ENCODE peak calls at places on chromosomes 5 and 9, in nine cellular contexts. B is ovary, T is GM23338, Y is mesendoderm, Z is stomach, R is fibroblast of lung, C is mammary epithelial cell, J is neural progenitor cell, L is thoracic aorta. X is an unnamed sample. For H3K27me3 and H3K4me1, the result is how much of the 10 kb centered on the place peaks cover.

GRCh38 chr5:107011530-107012115 is 659.1 kb downstream of the EFNA5 start:
- DNase-seq in B (no peak), T (no peak), Y (no peak), Z (no peak), R (peak), C (no peak), J (peak), L (no peak), X (no peak)

GRCh38 chr9:97319380-97319779 is 11.9 kb downstream of the CCDC180 start:
- DNase-seq in B (no peak), T (no peak), Y (no peak), Z (no peak), R (no peak), C (no peak), J (no peak), L (no peak), X (no peak)

GRCh38 chr5:59673438-59674058 is 220.0 kb downstream of the PDE4D start:
- DNase-seq in B (no peak), T (peak), Y (peak), Z (no peak), R (peak), C (peak), J (peak), L (no peak), X (peak)

GRCh38 chr9:113011911-113012381 is at the start of gene ZNF883:
- DNase-seq in B (peak), T (peak), Y (peak), Z (peak), R (peak), C (peak), J (peak), L (no peak), X (peak)

GRCh38 chr9:79709945-79710674 is 138.3 kb downstream of the TLE4 start:
- DNase-seq in B (no peak), T (peak), Y (no peak), Z (no peak), R (no peak), C (no peak), J (no peak), L (no peak), X (no peak)

GRCh38 chr5:129379406-129379805 is 80.7 kb upstream of the ADAMTS19 start:
- DNase-seq in B (no peak), T (no peak), Y (peak), Z (no peak), R (peak), C (peak), J (no peak), L (no peak), X (no peak)

GRCh38 chr5:164002653-164003052 is 497.2 kb downstream of the MAT2B start:
- DNase-seq in B (no peak), T (no peak), Y (no peak), Z (no peak), R (peak), C (peak), J (no peak), L (no peak), X (peak)

GRCh38 chr9:109590945-109591344 is 92.8 kb upstream of the PTPN3 start:
- DNase-seq in B (no peak), T (no peak), Y (no peak), Z (peak), R (peak), C (no peak), J (no peak), L (peak), X (no peak)

GRCh38 chr9:89441655-89441970 is 56.3 kb downstream of the SEMA4D start:
- DNase-seq in B (no peak), T (no peak), Y (no peak), Z (no peak), R (no peak), C (no peak), J (no peak), L (no peak), X (no peak)

GRCh38 chr5:36854402-36855140 is 22.0 kb upstream of the NIPBL start:
- DNase-seq in B (peak), T (peak), Y (peak), Z (no peak), R (no peak), C (no peak), J (peak), L (no peak), X (no peak)

GRCh38 chr5:103117471-103117991 is 2.4 kb downstream of the GIN1 start:
- DNase-seq in B (no peak), T (no peak), Y (no peak), Z (no peak), R (peak), C (no peak), J (no peak), L (no peak), X (no peak)

GRCh38 chr5:140041099-140041491 is 2.0 kb downstream of the NRG2 start:
- DNase-seq in B (no peak), T (no peak), Y (no peak), Z (no peak), R (no peak), C (no peak), J (no peak), L (no peak), X (no peak)

GRCh38 chr9:137298983-137299521 is 3.0 kb downstream of the NRARP start:
- DNase-seq in B (peak), T (peak), Y (no peak), Z (no peak), R (no peak), C (no peak), J (peak), L (no peak), X (no peak)

GRCh38 chr9:137299938-137300337 is 2.1 kb downstream of the NRARP start:
- DNase-seq in B (no peak), T (peak), Y (no peak), Z (no peak), R (no peak), C (no peak), J (peak), L (no peak), X (no peak)

GRCh38 chr9:137297060-137297664 is 4.9 kb downstream of the NRARP start:
- DNase-seq in B (peak), T (no peak), Y (no peak), Z (no peak), R (no peak), C (no peak), J (no peak), L (no peak), X (no peak)

GRCh38 chr9:137297966-137298365 is 4.1 kb downstream of the NRARP start:
- DNase-seq in B (no peak), T (no peak), Y (no peak), Z (no peak), R (no peak), C (no peak), J (no peak), L (no peak), X (no peak)

DNA sequence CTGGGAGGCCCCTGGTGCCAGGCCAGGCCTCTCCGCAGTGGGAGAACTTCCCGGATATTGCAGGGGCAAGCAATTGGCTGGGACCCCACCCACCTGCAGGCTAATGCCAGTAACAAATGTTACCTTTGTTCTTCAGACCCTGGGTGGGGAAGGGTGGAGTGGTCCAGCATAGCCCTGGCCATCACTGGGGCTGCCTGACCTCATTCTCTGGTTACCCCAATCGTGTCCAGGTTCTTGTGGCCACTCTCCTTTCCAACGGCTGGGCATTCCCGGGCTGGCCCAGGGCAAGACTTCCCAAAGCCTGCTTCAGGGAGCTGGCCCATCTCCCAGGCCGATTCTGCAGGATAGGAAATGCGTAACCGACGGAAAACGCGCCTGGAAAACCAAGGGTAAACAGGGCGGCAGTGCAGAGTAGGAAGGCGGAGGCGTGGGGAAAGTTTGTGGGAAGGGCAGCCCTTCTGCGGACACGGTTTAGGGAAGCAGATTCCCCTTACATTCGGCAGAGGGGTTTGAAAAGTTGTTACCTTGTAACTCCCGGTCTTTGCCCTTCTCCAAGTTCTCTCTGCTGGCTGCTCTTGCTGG is 3.6 kb downstream of the NRARP start:
- DNase-seq in B (peak), T (no peak), Y (no peak), Z (peak), R (peak), C (no peak), J (peak), L (no peak), X (no peak)
- H3K27ac ChIP-seq in B (no peak), T (peak), Y (no peak), Z (peak), R (no peak), C (no peak), J (no peak), L (no peak), X (no peak)

GRCh38 chr9:78407636-78408312 is 110.8 kb downstream of the PSAT1 start:
- DNase-seq in B (no peak), T (no peak), Y (no peak), Z (no peak), R (no peak), C (no peak), J (no peak), L (no peak), X (no peak)
- H3K27me3 ChIP-seq in B (under half), T (under half), Y (under half), Z (under half), R (under half), C (under half), J (under half), L (under half), X (under half)

GRCh38 chr5:64766934-64767333 is 1.6 kb downstream of the SREK1IP1 start:
- DNase-seq in B (no peak), T (no peak), Y (no peak), Z (no peak), R (no peak), C (no peak), J (no peak), L (no peak), X (no peak)
- H3K4me1 ChIP-seq in B (under half), T (under half), Y (under half), Z (under half), R (under half), C (under half), J (under half), L (under half), X (under half)

GRCh38 chr9:19643875-19644274 is 145.0 kb downstream of the SLC24A2 start:
- DNase-seq in B (no peak), T (no peak), Y (no peak), Z (no peak), R (no peak), C (peak), J (no peak), L (no peak), X (peak)

GRCh38 chr9:19651681-19652080 is 137.2 kb downstream of the SLC24A2 start:
- DNase-seq in B (no peak), T (no peak), Y (no peak), Z (no peak), R (no peak), C (no peak), J (no peak), L (no peak), X (no peak)

GRCh38 chr9:19650292-19650691 is 138.5 kb downstream of the SLC24A2 start:
- DNase-seq in B (no peak), T (no peak), Y (peak), Z (no peak), R (no peak), C (no peak), J (no peak), L (no peak), X (no peak)

GRCh38 chr9:19648672-19649071 is 140.2 kb downstream of the SLC24A2 start:
- DNase-seq in B (no peak), T (no peak), Y (no peak), Z (no peak), R (no peak), C (no peak), J (no peak), L (no peak), X (no peak)

GRCh38 chr9:19649672-19650071 is 139.2 kb downstream of the SLC24A2 start:
- DNase-seq in B (no peak), T (no peak), Y (no peak), Z (no peak), R (no peak), C (no peak), J (no peak), L (no peak), X (no peak)
- H3K27ac ChIP-seq in B (no peak), T (no peak), Y (no peak), Z (no peak), R (no peak), C (no peak), J (no peak), L (no peak), X (no peak)

GRCh38 chr9:135377431-135377830 is 102.2 kb upstream of the PPP1R26 start:
- DNase-seq in B (no peak), T (no peak), Y (no peak), Z (no peak), R (no peak), C (no peak), J (no peak), L (no peak), X (no peak)
- H3K27me3 ChIP-seq in B (under half), T (under half), Y (under half), Z (under half), R (under half), C (under half), J (under half), L (under half), X (under half)

X was measured in foreskin keratinocyte.